ENCODE peak calls at places on chromosome 9, in six cellular contexts. S is cardiac fibroblast, J is right lobe of liver, L is heart left ventricle, D is HepG2, E is tibial artery. A is an unnamed sample.

GRCh38 chr9:94250456-94250855 is 8.6 kb upstream of the ZNF169 start:
- DNase-seq in S (no peak), J (no peak), L (no peak), D (no peak), E (no peak), A (no peak)

GRCh38 chr9:29802454-29802853 is 2229.2 kb upstream of the C9orf72 start:
- DNase-seq in S (no peak), J (no peak), L (no peak), D (no peak), E (no peak), A (no peak)

GRCh38 chr9:92686954-92687353 is 17.0 kb upstream of the IPPK start:
- DNase-seq in S (peak; percentile 8), J (no peak), L (no peak), D (peak; percentile 45), E (no peak), A (no peak)

GRCh38 chr9:132381966-132382541 is 24.6 kb downstream of the TTF1 start:
- DNase-seq in S (no peak), J (no peak), L (no peak), D (no peak), E (no peak), A (no peak)

GRCh38 chr9:35750256-35750531 is 1.1 kb downstream of the RGP1 start:
- DNase-seq in S (no peak), J (no peak), L (no peak), D (no peak), E (no peak), A (no peak)

GRCh38 chr9:36451949-36452348 is 51.9 kb upstream of the RNF38 start:
- DNase-seq in S (no peak), J (no peak), L (no peak), D (no peak), E (no peak), A (no peak)

GRCh38 chr9:122287214-122287613 is 22.5 kb downstream of the MRRF start:
- DNase-seq in S (no peak), J (no peak), L (no peak), D (no peak), E (no peak), A (no peak)

GRCh38 chr9:122816163-122816867 is 12.1 kb downstream of the PDCL start:
- DNase-seq in S (no peak), J (no peak), L (peak; percentile 47), D (no peak), E (peak; percentile 63), A (no peak)

GRCh38 chr9:126150411-126151030 is 176.1 kb upstream of the MVB12B start:
- DNase-seq in S (no peak), J (no peak), L (no peak), D (peak; percentile 33), E (no peak), A (no peak)

GRCh38 chr9:136055715-136056545 is 39.2 kb downstream of the NACC2 start:
- DNase-seq in S (no peak), J (no peak), L (no peak), D (no peak), E (peak; percentile 10), A (no peak)

GRCh38 chr9:14823800-14824199 is 86.4 kb downstream of the FREM1 start:
- DNase-seq in S (no peak), J (no peak), L (no peak), D (no peak), E (no peak), A (no peak)

GRCh38 chr9:87214991-87215390 is 267.7 kb upstream of the GAS1 start:
- DNase-seq in S (no peak), J (no peak), L (no peak), D (no peak), E (no peak), A (no peak)

GRCh38 chr9:8255852-8256251 is 456.3 kb upstream of the DMAC1 start:
- DNase-seq in S (peak; percentile 2), J (no peak), L (no peak), D (no peak), E (no peak), A (no peak)

GRCh38 chr9:136728548-136729123 is 14.1 kb downstream of the LCN10 start:
- DNase-seq in S (peak; percentile 47), J (peak; percentile 69), L (no peak), D (no peak), E (no peak), A (peak; percentile 61)

GRCh38 chr9:114237247-114237646 is 81.9 kb downstream of the COL27A1 start:
- DNase-seq in S (no peak), J (no peak), L (no peak), D (no peak), E (no peak), A (no peak)

GRCh38 chr9:93659837-93660177 is 83.4 kb downstream of the PHF2 start:
- DNase-seq in S (no peak), J (no peak), L (no peak), D (no peak), E (no peak), A (peak; percentile 21)

GRCh38 chr9:132699926-132700325 is 29.7 kb downstream of the GTF3C4 start:
- DNase-seq in S (no peak), J (no peak), L (no peak), D (no peak), E (no peak), A (no peak)

GRCh38 chr9:137593176-137593575 is 2.9 kb upstream of the ZMYND19 start:
- DNase-seq in S (no peak), J (no peak), L (peak; percentile 14), D (no peak), E (no peak), A (no peak)

GRCh38 chr9:81542490-81542889 is 146.9 kb downstream of the TLE1 start:
- DNase-seq in S (no peak), J (no peak), L (no peak), D (no peak), E (no peak), A (no peak)

GRCh38 chr9:108643756-108644510 is 211.9 kb downstream of the ACTL7B start:
- DNase-seq in S (no peak), J (no peak), L (no peak), D (no peak), E (no peak), A (no peak)

GRCh38 chr9:115142502-115143265 is 24.7 kb upstream of the TNC start:
- DNase-seq in S (no peak), J (no peak), L (no peak), D (no peak), E (no peak), A (no peak)

GRCh38 chr9:2717385-2717784 is at the start of gene KCNV2:
- DNase-seq in S (no peak), J (no peak), L (no peak), D (no peak), E (no peak), A (no peak)
- TF ChIP-seq CTCF in S (no peak), J (no peak), L (no peak), D (no peak), E (no peak), A (no peak)

GRCh38 chr9:88799706-88800682 is 191.3 kb upstream of the S1PR3 start:
- DNase-seq in S (no peak), J (no peak), L (no peak), D (no peak), E (no peak), A (no peak)
- TF ChIP-seq CTCF in S (no peak), J (no peak), L (no peak), D (no peak), E (no peak), A (no peak)

GRCh38 chr9:116212986-116213672 is 59.5 kb downstream of the PAPPA start:
- DNase-seq in S (no peak), J (no peak), L (no peak), D (no peak), E (no peak), A (no peak)

GRCh38 chr9:116209406-116210116 is 56.0 kb downstream of the PAPPA start:
- DNase-seq in S (no peak), J (no peak), L (no peak), D (no peak), E (no peak), A (no peak)

GRCh38 chr9:116207371-116208111 is 54.0 kb downstream of the PAPPA start:
- DNase-seq in S (peak; percentile 34), J (no peak), L (no peak), D (no peak), E (no peak), A (no peak)

GRCh38 chr9:116204252-116204882 is 50.8 kb downstream of the PAPPA start:
- DNase-seq in S (no peak), J (no peak), L (no peak), D (peak; percentile 60), E (no peak), A (no peak)

DNA sequence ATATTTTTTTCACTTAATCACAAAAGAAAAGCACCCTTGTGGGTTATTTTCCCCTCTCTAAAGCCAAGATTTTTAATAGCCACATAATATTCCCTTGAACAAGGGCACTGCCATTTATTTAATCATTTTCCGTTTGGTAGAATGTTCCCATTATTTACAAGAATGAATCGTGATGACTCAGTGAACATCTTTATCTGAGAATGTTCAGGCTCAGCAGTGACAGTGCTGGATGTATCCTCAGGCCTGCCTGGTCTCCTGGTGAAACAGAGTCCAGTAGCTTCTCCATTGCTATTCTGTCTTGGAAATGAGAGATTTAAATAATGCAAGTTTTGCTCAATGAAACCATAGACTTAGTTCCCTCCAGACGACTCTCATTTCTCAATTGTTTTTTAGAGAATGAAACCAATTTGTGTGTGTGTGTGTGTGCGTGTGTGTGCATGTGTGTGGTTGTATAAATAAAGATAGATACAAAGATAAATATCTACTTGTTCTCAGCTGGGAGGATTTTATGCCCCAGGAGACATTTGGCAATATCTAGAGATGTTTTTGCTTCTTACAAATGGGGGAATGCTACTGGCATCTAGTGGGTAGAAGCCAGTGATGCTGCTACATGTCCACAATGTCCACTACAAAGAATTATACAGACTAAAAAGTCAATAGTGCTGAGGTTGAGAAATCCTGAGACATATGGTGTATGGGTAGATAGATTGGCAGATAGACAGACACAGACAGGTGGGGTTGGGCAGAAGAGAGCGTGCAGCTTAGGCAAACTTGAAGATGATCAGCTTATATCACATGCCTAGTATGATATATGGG is 55.0 kb downstream of the PAPPA start:
- DNase-seq in S (peak; percentile 68), J (no peak), L (no peak), D (no peak), E (no peak), A (no peak)
- TF ChIP-seq CTCF in S (peak; percentile 24), J (no peak), L (no peak), D (no peak), E (no peak), A (no peak)

DNA sequence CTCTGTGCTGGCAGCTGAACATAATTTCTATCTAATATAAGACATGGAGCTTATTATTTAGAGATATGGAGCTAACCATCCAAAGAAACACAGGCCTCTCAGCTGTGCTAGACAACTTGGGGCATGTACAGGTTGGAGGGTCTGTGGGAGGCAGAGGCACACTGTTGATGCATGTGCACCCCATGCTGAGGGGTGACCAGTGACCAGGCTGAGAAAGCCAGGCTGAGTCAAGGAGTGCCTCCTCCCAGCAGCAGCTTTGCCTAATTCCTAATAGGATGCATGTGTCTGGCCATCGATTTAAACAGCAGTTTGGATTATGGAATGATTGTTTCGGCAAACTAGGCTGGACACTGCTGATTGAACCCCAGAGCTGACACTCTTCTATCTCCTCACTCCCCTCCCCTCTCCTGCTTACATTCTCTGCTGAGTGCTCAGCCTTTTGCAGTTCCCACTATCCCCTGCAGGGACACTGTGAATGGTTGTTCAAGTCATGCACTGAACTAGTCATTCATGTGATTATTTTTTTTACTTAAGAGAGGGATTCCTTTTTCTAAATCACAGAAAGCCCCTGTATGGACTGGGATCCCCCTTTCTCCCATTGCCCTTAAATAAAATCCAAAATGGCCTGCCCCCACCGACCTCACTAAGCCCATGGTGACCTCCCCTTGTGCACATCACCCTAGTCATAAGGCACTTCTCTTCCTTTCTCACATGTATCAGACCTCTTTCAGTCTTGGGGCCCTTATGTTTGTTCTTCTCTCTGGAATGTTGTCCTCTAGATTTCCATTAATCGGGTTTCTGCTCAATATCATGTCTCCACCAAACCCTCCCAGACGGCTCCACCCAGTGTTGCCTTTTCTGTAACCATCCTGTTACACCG is 196.0 kb downstream of the ERCC6L2 start:
- DNase-seq in S (peak; percentile 48), J (no peak), L (no peak), D (peak; percentile 16), E (no peak), A (no peak)
- TF ChIP-seq CTCF in S (peak; percentile 59), J (peak; percentile 35), L (no peak), D (peak; percentile 25), E (peak; percentile 33), A (no peak)